ENCODE peak calls at places on chromosome 16, in eight cellular contexts. Q, E, O, F, C, X, P and D are unnamed samples.
A peak's percentile ranks its signal among the peaks of the same experiment; 100 is the strongest.

GRCh38 chr16:53999123-53999522 is 287.5 kb downstream of the IRX3 start:
- DNase-seq in Q (no peak), E (no peak), O (no peak), F (no peak), C (no peak), X (no peak), P (no peak), D (no peak)

GRCh38 chr16:19766988-19767387 is 48.9 kb downstream of the IQCK start:
- DNase-seq in Q (no peak), E (no peak), O (no peak), F (no peak), C (no peak), X (no peak), P (no peak), D (no peak)

GRCh38 chr16:31452631-31453106 is 6.6 kb upstream of the ARMC5 start:
- DNase-seq in Q (peak; percentile 28), E (peak; percentile 94), O (no peak), F (no peak), C (peak; percentile 74), X (no peak), P (no peak), D (peak; percentile 91)

GRCh38 chr16:68644303-68644702 is 807 bp upstream of the CDH3 start:
- DNase-seq in Q (peak; percentile 70), E (no peak), O (no peak), F (peak; percentile 57), C (no peak), X (no peak), P (no peak), D (no peak)

GRCh38 chr16:88067530-88068411 is 116.5 kb downstream of the BANP start:
- DNase-seq in Q (no peak), E (no peak), O (no peak), F (no peak), C (no peak), X (no peak), P (no peak), D (no peak)

GRCh38 chr16:67399749-67400704 is 6.7 kb upstream of the TPPP3 start:
- DNase-seq in Q (peak; percentile 44), E (no peak), O (no peak), F (no peak), C (no peak), X (no peak), P (no peak), D (no peak)

GRCh38 chr16:49681449-49681848 is 174.5 kb downstream of the ZNF423 start:
- DNase-seq in Q (no peak), E (no peak), O (no peak), F (no peak), C (no peak), X (no peak), P (no peak), D (no peak)

GRCh38 chr16:49592507-49593422 is 219.2 kb downstream of the C16orf78 start:
- DNase-seq in Q (no peak), E (peak; percentile 7), O (no peak), F (peak; percentile 41), C (no peak), X (no peak), P (peak; percentile 28), D (peak; percentile 59)

GRCh38 chr16:63067141-63067540 is 1030.9 kb upstream of the CDH8 start:
- DNase-seq in Q (no peak), E (no peak), O (no peak), F (no peak), C (no peak), X (no peak), P (no peak), D (no peak)

GRCh38 chr16:50251375-50252081 is 14.8 kb upstream of the ADCY7 start:
- DNase-seq in Q (no peak), E (peak; percentile 91), O (no peak), F (no peak), C (peak; percentile 46), X (no peak), P (no peak), D (peak; percentile 85)

GRCh38 chr16:67278773-67279295 is 498 bp upstream of the PLEKHG4 start:
- DNase-seq in Q (no peak), E (no peak), O (no peak), F (no peak), C (no peak), X (no peak), P (no peak), D (no peak)

GRCh38 chr16:48124266-48124665 is 31.5 kb downstream of the ABCC12 start:
- DNase-seq in Q (no peak), E (no peak), O (no peak), F (no peak), C (no peak), X (no peak), P (no peak), D (no peak)

GRCh38 chr16:668519-669171 is 713 bp downstream of the RHOT2 start:
- DNase-seq in Q (no peak), E (no peak), O (peak; percentile 60), F (no peak), C (no peak), X (no peak), P (no peak), D (peak; percentile 34)

GRCh38 chr16:4327386-4327781 is 11.5 kb downstream of the GLIS2 start:
- DNase-seq in Q (no peak), E (no peak), O (no peak), F (no peak), C (no peak), X (no peak), P (no peak), D (no peak)

GRCh38 chr16:625402-626173 is 5.2 kb upstream of the WFIKKN1 start:
- DNase-seq in Q (no peak), E (no peak), O (no peak), F (no peak), C (no peak), X (no peak), P (no peak), D (no peak)

GRCh38 chr16:67961551-67961957 is 6.9 kb downstream of the SLC12A4 start:
- DNase-seq in Q (no peak), E (no peak), O (peak; percentile 92), F (no peak), C (no peak), X (no peak), P (no peak), D (no peak)

GRCh38 chr16:88739139-88739974 is 33.1 kb downstream of the CTU2 start:
- DNase-seq in Q (no peak), E (no peak), O (no peak), F (no peak), C (no peak), X (no peak), P (no peak), D (no peak)

GRCh38 chr16:50742521-50743150 is 750 bp downstream of the CYLD start:
- DNase-seq in Q (peak; percentile 68), E (peak; percentile 43), O (no peak), F (peak; percentile 46), C (no peak), X (peak; percentile 89), P (peak; percentile 57), D (peak; percentile 57)

GRCh38 chr16:60648260-60648659 is 1388.0 kb downstream of the CDH8 start:
- DNase-seq in Q (no peak), E (no peak), O (no peak), F (no peak), C (no peak), X (no peak), P (no peak), D (peak; percentile 0)

GRCh38 chr16:67201411-67202345 is 2.7 kb downstream of the ELMO3 start:
- DNase-seq in Q (no peak), E (no peak), O (no peak), F (no peak), C (no peak), X (no peak), P (no peak), D (no peak)

GRCh38 chr16:53664724-53665345 is 38.8 kb downstream of the RPGRIP1L start:
- DNase-seq in Q (no peak), E (peak; percentile 84), O (no peak), F (peak; percentile 18), C (peak; percentile 50), X (no peak), P (no peak), D (peak; percentile 68)

GRCh38 chr16:57889111-57889510 is 81.8 kb downstream of the CNGB1 start:
- DNase-seq in Q (no peak), E (no peak), O (no peak), F (no peak), C (no peak), X (no peak), P (no peak), D (no peak)
- H3K4me3 ChIP-seq in Q (no peak overlapping the region), E (no peak overlapping the region), O (no peak overlapping the region), F (no peak overlapping the region), C (no peak overlapping the region), X (no peak overlapping the region), P (no peak overlapping the region), D (no peak overlapping the region)

DNA sequence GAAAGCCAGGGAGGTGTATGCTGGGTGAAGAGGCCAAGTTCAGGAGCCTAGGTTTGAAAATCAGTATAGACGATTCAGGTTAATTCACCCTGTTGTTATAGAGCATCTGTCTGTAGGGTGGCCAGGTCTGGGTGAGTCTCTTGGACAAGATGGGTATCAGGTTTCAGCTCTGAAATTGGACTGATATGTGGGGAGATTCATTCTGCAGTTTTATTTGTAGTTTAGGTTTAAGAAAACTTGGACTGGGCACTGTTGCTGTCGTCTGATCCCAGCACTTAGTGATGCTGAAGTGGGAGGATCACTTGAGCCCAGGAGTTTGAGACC is 17.8 kb downstream of the ABCC1 start:
- DNase-seq in Q (no peak), E (no peak), O (no peak), F (no peak), C (no peak), X (no peak), P (no peak), D (no peak)
- H3K4me3 ChIP-seq in Q (no peak overlapping the region), E (no peak overlapping the region), O (no peak overlapping the region), F (no peak overlapping the region), C (no peak overlapping the region), X (no peak overlapping the region), P (no peak overlapping the region), D (no peak overlapping the region)

DNA sequence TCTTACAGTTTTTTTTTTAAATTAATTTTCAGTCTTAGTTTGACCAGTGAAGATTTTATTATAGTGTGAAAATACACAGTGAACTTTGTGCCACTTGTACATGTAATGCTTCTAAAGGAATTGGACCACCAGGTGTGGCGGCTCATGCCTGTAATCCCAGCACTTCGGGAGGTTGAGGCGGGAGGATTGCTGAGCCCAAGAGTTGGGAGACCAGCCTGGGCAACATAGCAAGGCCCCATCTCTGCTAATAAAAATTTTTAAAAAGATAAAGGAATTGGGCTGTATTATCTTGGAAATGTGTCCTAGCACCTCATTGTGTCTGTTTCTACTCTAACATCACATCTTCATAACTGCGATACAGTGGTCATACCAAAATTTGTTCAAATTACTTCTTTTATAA is 3.8 kb downstream of the IST1 start:
- DNase-seq in Q (no peak), E (no peak), O (no peak), F (no peak), C (no peak), X (no peak), P (no peak), D (no peak)
- H3K4me3 ChIP-seq in Q (no peak overlapping the region), E (no peak overlapping the region), O (no peak overlapping the region), F (no peak overlapping the region), C (no peak overlapping the region), X (no peak overlapping the region), P (peak overlapping the region; percentile 10), D (no peak overlapping the region)

DNA sequence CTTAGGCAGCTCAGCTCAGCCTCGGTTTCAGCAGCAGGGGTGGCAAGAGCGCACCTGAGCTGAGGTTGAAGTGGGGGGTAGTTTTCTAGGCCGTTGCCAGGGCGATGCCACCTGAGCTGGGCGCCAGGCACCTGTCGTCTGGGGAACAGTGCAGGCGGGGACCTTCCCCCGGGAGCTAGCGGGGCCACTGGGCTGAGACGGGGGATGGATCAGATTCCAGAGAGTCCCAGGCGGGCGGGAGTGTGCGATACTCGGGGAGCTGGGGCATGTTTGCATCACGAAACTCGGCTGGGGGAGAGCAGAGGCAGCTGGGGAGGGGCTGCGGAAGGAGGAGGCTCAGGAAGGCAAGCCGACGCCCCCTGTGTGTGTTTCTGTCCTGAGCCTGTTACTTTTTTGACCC is 477 bp upstream of the CLDN9 start:
- DNase-seq in Q (no peak), E (no peak), O (no peak), F (peak; percentile 61), C (no peak), X (no peak), P (no peak), D (no peak)
- H3K4me3 ChIP-seq in Q (no peak overlapping the region), E (no peak overlapping the region), O (no peak overlapping the region), F (no peak overlapping the region), C (no peak overlapping the region), X (no peak overlapping the region), P (no peak overlapping the region), D (no peak overlapping the region)